ENCODE peak calls at places on chromosomes 1 and 21, in eight cellular contexts. One of them, this sample, is unnamed.

GRCh38 chr1:156262461-156263287 is 14.8 kb upstream of the PAQR6 start:
- DNase-seq in GF-D8: no peak
- DNase-seq in iPS-NIHi11: no peak
- DNase-seq in psoas muscle: no peak
- DNase-seq in posterior vena cava: no peak
- DNase-seq in activated T-helper 1 cell treated with anti-CD3 and anti-CD28 coated beads, Interleukin-12 subunit alpha, Interleukin-12 subunit beta, Interleukin-2, Interleukin-4 antibody, amounts not matched to agents 30 ng/mL and 10 ng/mL and 1 ng/mL, durations not matched to agents 14 hours and 24 hours and 36 hours: no peak
- DNase-seq in GM23248: peak; percentile 93
- DNase-seq in non-pigmented ciliary epithelial cell: no peak
- DNase-seq in this sample: no peak

GRCh38 chr21:46551636-46552241 is 53.1 kb downstream of the S100B start:
- DNase-seq in GF-D8: no peak
- DNase-seq in iPS-NIHi11: no peak
- DNase-seq in psoas muscle: no peak
- DNase-seq in posterior vena cava: no peak
- DNase-seq in activated T-helper 1 cell treated with anti-CD3 and anti-CD28 coated beads, Interleukin-12 subunit alpha, Interleukin-12 subunit beta, Interleukin-2, Interleukin-4 antibody, amounts not matched to agents 30 ng/mL and 10 ng/mL and 1 ng/mL, durations not matched to agents 14 hours and 24 hours and 36 hours: no peak
- DNase-seq in GM23248: no peak
- DNase-seq in non-pigmented ciliary epithelial cell: no peak
- DNase-seq in this sample: peak; percentile 71

GRCh38 chr1:228739826-228740225 is 4.5 kb downstream of the RHOU start:
- DNase-seq in GF-D8: no peak
- DNase-seq in iPS-NIHi11: no peak
- DNase-seq in psoas muscle: no peak
- DNase-seq in posterior vena cava: no peak
- DNase-seq in activated T-helper 1 cell treated with anti-CD3 and anti-CD28 coated beads, Interleukin-12 subunit alpha, Interleukin-12 subunit beta, Interleukin-2, Interleukin-4 antibody, amounts not matched to agents 30 ng/mL and 10 ng/mL and 1 ng/mL, durations not matched to agents 14 hours and 24 hours and 36 hours: no peak
- DNase-seq in GM23248: no peak
- DNase-seq in non-pigmented ciliary epithelial cell: no peak
- DNase-seq in this sample: no peak

GRCh38 chr1:239247299-239247698 is 139.1 kb upstream of the CHRM3 start:
- DNase-seq in GF-D8: no peak
- DNase-seq in iPS-NIHi11: no peak
- DNase-seq in psoas muscle: no peak
- DNase-seq in posterior vena cava: no peak
- DNase-seq in activated T-helper 1 cell treated with anti-CD3 and anti-CD28 coated beads, Interleukin-12 subunit alpha, Interleukin-12 subunit beta, Interleukin-2, Interleukin-4 antibody, amounts not matched to agents 30 ng/mL and 10 ng/mL and 1 ng/mL, durations not matched to agents 14 hours and 24 hours and 36 hours: no peak
- DNase-seq in GM23248: no peak
- DNase-seq in non-pigmented ciliary epithelial cell: peak; percentile 24
- DNase-seq in this sample: no peak

GRCh38 chr1:5338466-5338865 is 653.8 kb downstream of the NPHP4 start:
- DNase-seq in GF-D8: no peak
- DNase-seq in iPS-NIHi11: no peak
- DNase-seq in psoas muscle: no peak
- DNase-seq in posterior vena cava: no peak
- DNase-seq in activated T-helper 1 cell treated with anti-CD3 and anti-CD28 coated beads, Interleukin-12 subunit alpha, Interleukin-12 subunit beta, Interleukin-2, Interleukin-4 antibody, amounts not matched to agents 30 ng/mL and 10 ng/mL and 1 ng/mL, durations not matched to agents 14 hours and 24 hours and 36 hours: no peak
- DNase-seq in GM23248: no peak
- DNase-seq in non-pigmented ciliary epithelial cell: no peak
- DNase-seq in this sample: no peak

GRCh38 chr1:37752583-37753471 is 12.1 kb downstream of the EPHA10 start:
- DNase-seq in GF-D8: no peak
- DNase-seq in iPS-NIHi11: peak; percentile 89
- DNase-seq in psoas muscle: no peak
- DNase-seq in posterior vena cava: no peak
- DNase-seq in activated T-helper 1 cell treated with anti-CD3 and anti-CD28 coated beads, Interleukin-12 subunit alpha, Interleukin-12 subunit beta, Interleukin-2, Interleukin-4 antibody, amounts not matched to agents 30 ng/mL and 10 ng/mL and 1 ng/mL, durations not matched to agents 14 hours and 24 hours and 36 hours: no peak
- DNase-seq in GM23248: peak; percentile 50
- DNase-seq in non-pigmented ciliary epithelial cell: no peak
- DNase-seq in this sample: peak; percentile 56

GRCh38 chr1:104706631-104707147 is 957.0 kb downstream of the AMY1C start:
- DNase-seq in GF-D8: no peak
- DNase-seq in iPS-NIHi11: no peak
- DNase-seq in psoas muscle: no peak
- DNase-seq in posterior vena cava: no peak
- DNase-seq in activated T-helper 1 cell treated with anti-CD3 and anti-CD28 coated beads, Interleukin-12 subunit alpha, Interleukin-12 subunit beta, Interleukin-2, Interleukin-4 antibody, amounts not matched to agents 30 ng/mL and 10 ng/mL and 1 ng/mL, durations not matched to agents 14 hours and 24 hours and 36 hours: no peak
- DNase-seq in GM23248: peak; percentile 2
- DNase-seq in non-pigmented ciliary epithelial cell: no peak
- DNase-seq in this sample: no peak

GRCh38 chr1:228370941-228371740 is 35.5 kb downstream of the TRIM11 start:
- DNase-seq in GF-D8: no peak
- DNase-seq in iPS-NIHi11: no peak
- DNase-seq in psoas muscle: peak; percentile 39
- DNase-seq in posterior vena cava: peak; percentile 80
- DNase-seq in activated T-helper 1 cell treated with anti-CD3 and anti-CD28 coated beads, Interleukin-12 subunit alpha, Interleukin-12 subunit beta, Interleukin-2, Interleukin-4 antibody, amounts not matched to agents 30 ng/mL and 10 ng/mL and 1 ng/mL, durations not matched to agents 14 hours and 24 hours and 36 hours: no peak
- DNase-seq in GM23248: no peak
- DNase-seq in non-pigmented ciliary epithelial cell: no peak
- DNase-seq in this sample: no peak

GRCh38 chr1:11158720-11159321 is 30.3 kb upstream of the ANGPTL7 start:
- DNase-seq in GF-D8: no peak
- DNase-seq in iPS-NIHi11: no peak
- DNase-seq in psoas muscle: no peak
- DNase-seq in posterior vena cava: no peak
- DNase-seq in activated T-helper 1 cell treated with anti-CD3 and anti-CD28 coated beads, Interleukin-12 subunit alpha, Interleukin-12 subunit beta, Interleukin-2, Interleukin-4 antibody, amounts not matched to agents 30 ng/mL and 10 ng/mL and 1 ng/mL, durations not matched to agents 14 hours and 24 hours and 36 hours: no peak
- DNase-seq in GM23248: peak; percentile 95
- DNase-seq in non-pigmented ciliary epithelial cell: peak; percentile 89
- DNase-seq in this sample: no peak

GRCh38 chr1:162855461-162856150 is 5.4 kb downstream of the CCDC190 start:
- DNase-seq in GF-D8: no peak
- DNase-seq in iPS-NIHi11: no peak
- DNase-seq in psoas muscle: no peak
- DNase-seq in posterior vena cava: no peak
- DNase-seq in activated T-helper 1 cell treated with anti-CD3 and anti-CD28 coated beads, Interleukin-12 subunit alpha, Interleukin-12 subunit beta, Interleukin-2, Interleukin-4 antibody, amounts not matched to agents 30 ng/mL and 10 ng/mL and 1 ng/mL, durations not matched to agents 14 hours and 24 hours and 36 hours: no peak
- DNase-seq in GM23248: peak; percentile 80
- DNase-seq in non-pigmented ciliary epithelial cell: peak; percentile 41
- DNase-seq in this sample: no peak

GRCh38 chr1:244214009-244214967 is 163.2 kb downstream of the ZBTB18 start:
- DNase-seq in GF-D8: no peak
- DNase-seq in iPS-NIHi11: peak; percentile 84
- DNase-seq in psoas muscle: peak; percentile 50
- DNase-seq in posterior vena cava: no peak
- DNase-seq in activated T-helper 1 cell treated with anti-CD3 and anti-CD28 coated beads, Interleukin-12 subunit alpha, Interleukin-12 subunit beta, Interleukin-2, Interleukin-4 antibody, amounts not matched to agents 30 ng/mL and 10 ng/mL and 1 ng/mL, durations not matched to agents 14 hours and 24 hours and 36 hours: no peak
- DNase-seq in GM23248: no peak
- DNase-seq in non-pigmented ciliary epithelial cell: peak; percentile 98
- DNase-seq in this sample: no peak

GRCh38 chr1:44016875-44017400 is 14.3 kb downstream of the SLC6A9 start:
- DNase-seq in GF-D8: no peak
- DNase-seq in iPS-NIHi11: no peak
- DNase-seq in psoas muscle: no peak
- DNase-seq in posterior vena cava: no peak
- DNase-seq in activated T-helper 1 cell treated with anti-CD3 and anti-CD28 coated beads, Interleukin-12 subunit alpha, Interleukin-12 subunit beta, Interleukin-2, Interleukin-4 antibody, amounts not matched to agents 30 ng/mL and 10 ng/mL and 1 ng/mL, durations not matched to agents 14 hours and 24 hours and 36 hours: no peak
- DNase-seq in GM23248: no peak
- DNase-seq in non-pigmented ciliary epithelial cell: no peak
- DNase-seq in this sample: no peak

GRCh38 chr1:245589827-245590421 is 435.1 kb downstream of the KIF26B start:
- DNase-seq in GF-D8: no peak
- DNase-seq in iPS-NIHi11: no peak
- DNase-seq in psoas muscle: no peak
- DNase-seq in posterior vena cava: peak; percentile 30
- DNase-seq in activated T-helper 1 cell treated with anti-CD3 and anti-CD28 coated beads, Interleukin-12 subunit alpha, Interleukin-12 subunit beta, Interleukin-2, Interleukin-4 antibody, amounts not matched to agents 30 ng/mL and 10 ng/mL and 1 ng/mL, durations not matched to agents 14 hours and 24 hours and 36 hours: no peak
- DNase-seq in GM23248: no peak
- DNase-seq in non-pigmented ciliary epithelial cell: no peak
- DNase-seq in this sample: no peak

GRCh38 chr21:36701912-36702621 is 3.2 kb downstream of the SIM2 start:
- DNase-seq in GF-D8: no peak
- DNase-seq in iPS-NIHi11: no peak
- DNase-seq in psoas muscle: no peak
- DNase-seq in posterior vena cava: no peak
- DNase-seq in activated T-helper 1 cell treated with anti-CD3 and anti-CD28 coated beads, Interleukin-12 subunit alpha, Interleukin-12 subunit beta, Interleukin-2, Interleukin-4 antibody, amounts not matched to agents 30 ng/mL and 10 ng/mL and 1 ng/mL, durations not matched to agents 14 hours and 24 hours and 36 hours: no peak
- DNase-seq in GM23248: no peak
- DNase-seq in non-pigmented ciliary epithelial cell: no peak
- DNase-seq in this sample: no peak

GRCh38 chr1:167819849-167820683 is 93.9 kb downstream of the ADCY10 start:
- DNase-seq in GF-D8: no peak
- DNase-seq in iPS-NIHi11: peak; percentile 99
- DNase-seq in psoas muscle: peak; percentile 90
- DNase-seq in posterior vena cava: peak; percentile 94
- DNase-seq in activated T-helper 1 cell treated with anti-CD3 and anti-CD28 coated beads, Interleukin-12 subunit alpha, Interleukin-12 subunit beta, Interleukin-2, Interleukin-4 antibody, amounts not matched to agents 30 ng/mL and 10 ng/mL and 1 ng/mL, durations not matched to agents 14 hours and 24 hours and 36 hours: no peak
- DNase-seq in GM23248: peak; percentile 94
- DNase-seq in non-pigmented ciliary epithelial cell: peak; percentile 85
- DNase-seq in this sample: peak; percentile 92

This sample was measured in right cardiac atrium.